ENCODE peak calls at places on chromosomes 7 and 10, in eight cellular contexts. One of them, this sample, is unnamed.

GRCh38 chr7:141208539-141208938 is 134.7 kb downstream of the TMEM178B start:
- DNase-seq in SW 1271: no peak
- DNase-seq in left colon: no peak
- DNase-seq in naive thymus-derived CD8-positive, alpha-beta T cell: no peak
- DNase-seq in naive B cell: no peak
- DNase-seq in activated CD4-positive, alpha-beta T cell treated with anti-CD3 and anti-CD28 coated beads for 24 hours: no peak
- DNase-seq in HTR-8/SVneo: no peak
- DNase-seq in epithelial cell of esophagus: peak; percentile 2
- DNase-seq in this sample: no peak

GRCh38 chr7:93977551-93977950 is 26.6 kb downstream of the BET1 start:
- DNase-seq in naive B cell: no peak
- DNase-seq in left colon: no peak
- DNase-seq in epithelial cell of esophagus: no peak
- DNase-seq in HTR-8/SVneo: no peak
- DNase-seq in activated CD4-positive, alpha-beta T cell treated with anti-CD3 and anti-CD28 coated beads for 24 hours: no peak
- DNase-seq in naive thymus-derived CD8-positive, alpha-beta T cell: no peak
- DNase-seq in SW 1271: no peak
- DNase-seq in this sample: no peak

GRCh38 chr7:25260862-25261454 is 32.7 kb upstream of the NPVF start:
- DNase-seq in epithelial cell of esophagus: peak; percentile 23
- DNase-seq in SW 1271: no peak
- DNase-seq in naive B cell: peak; percentile 10
- DNase-seq in activated CD4-positive, alpha-beta T cell treated with anti-CD3 and anti-CD28 coated beads for 24 hours: no peak
- DNase-seq in left colon: no peak
- DNase-seq in naive thymus-derived CD8-positive, alpha-beta T cell: no peak
- DNase-seq in HTR-8/SVneo: no peak
- DNase-seq in this sample: no peak

GRCh38 chr7:110522061-110522750 is 568.7 kb upstream of the LRRN3 start:
- DNase-seq in left colon: no peak
- DNase-seq in activated CD4-positive, alpha-beta T cell treated with anti-CD3 and anti-CD28 coated beads for 24 hours: no peak
- DNase-seq in HTR-8/SVneo: no peak
- DNase-seq in naive thymus-derived CD8-positive, alpha-beta T cell: no peak
- DNase-seq in naive B cell: no peak
- DNase-seq in epithelial cell of esophagus: no peak
- DNase-seq in SW 1271: no peak
- DNase-seq in this sample: no peak

GRCh38 chr7:123259759-123260158 is 60.0 kb upstream of the SLC13A1 start:
- DNase-seq in left colon: no peak
- DNase-seq in epithelial cell of esophagus: no peak
- DNase-seq in SW 1271: no peak
- DNase-seq in naive thymus-derived CD8-positive, alpha-beta T cell: no peak
- DNase-seq in naive B cell: no peak
- DNase-seq in HTR-8/SVneo: no peak
- DNase-seq in activated CD4-positive, alpha-beta T cell treated with anti-CD3 and anti-CD28 coated beads for 24 hours: no peak
- DNase-seq in this sample: no peak

GRCh38 chr7:107125475-107125874 is 43.3 kb upstream of the HBP1 start:
- DNase-seq in left colon: no peak
- DNase-seq in SW 1271: no peak
- DNase-seq in naive B cell: no peak
- DNase-seq in epithelial cell of esophagus: no peak
- DNase-seq in activated CD4-positive, alpha-beta T cell treated with anti-CD3 and anti-CD28 coated beads for 24 hours: no peak
- DNase-seq in HTR-8/SVneo: no peak
- DNase-seq in naive thymus-derived CD8-positive, alpha-beta T cell: no peak
- DNase-seq in this sample: no peak

GRCh38 chr7:148337166-148337565 is 253.4 kb upstream of the C7orf33 start:
- DNase-seq in naive B cell: no peak
- DNase-seq in activated CD4-positive, alpha-beta T cell treated with anti-CD3 and anti-CD28 coated beads for 24 hours: no peak
- DNase-seq in epithelial cell of esophagus: peak; percentile 42
- DNase-seq in naive thymus-derived CD8-positive, alpha-beta T cell: no peak
- DNase-seq in HTR-8/SVneo: no peak
- DNase-seq in left colon: peak; percentile 11
- DNase-seq in SW 1271: no peak
- DNase-seq in this sample: no peak

GRCh38 chr10:28135258-28135657 is 136.4 kb upstream of the ODAD2 start:
- DNase-seq in SW 1271: no peak
- DNase-seq in activated CD4-positive, alpha-beta T cell treated with anti-CD3 and anti-CD28 coated beads for 24 hours: no peak
- DNase-seq in left colon: no peak
- DNase-seq in naive thymus-derived CD8-positive, alpha-beta T cell: no peak
- DNase-seq in HTR-8/SVneo: no peak
- DNase-seq in naive B cell: no peak
- DNase-seq in epithelial cell of esophagus: peak; percentile 4
- DNase-seq in this sample: no peak

GRCh38 chr10:110864662-110865140 is 7.0 kb upstream of the PDCD4 start:
- DNase-seq in naive thymus-derived CD8-positive, alpha-beta T cell: no peak
- DNase-seq in naive B cell: peak; percentile 82
- DNase-seq in left colon: no peak
- DNase-seq in HTR-8/SVneo: no peak
- DNase-seq in SW 1271: no peak
- DNase-seq in epithelial cell of esophagus: no peak
- DNase-seq in activated CD4-positive, alpha-beta T cell treated with anti-CD3 and anti-CD28 coated beads for 24 hours: no peak
- DNase-seq in this sample: no peak

GRCh38 chr7:27198871-27199801 is 755 bp downstream of the HOXA13 start:
- DNase-seq in activated CD4-positive, alpha-beta T cell treated with anti-CD3 and anti-CD28 coated beads for 24 hours: no peak
- DNase-seq in left colon: peak; percentile 46
- DNase-seq in SW 1271: no peak
- DNase-seq in HTR-8/SVneo: no peak
- DNase-seq in naive thymus-derived CD8-positive, alpha-beta T cell: no peak
- DNase-seq in epithelial cell of esophagus: no peak
- DNase-seq in naive B cell: no peak
- DNase-seq in this sample: no peak

GRCh38 chr10:104427983-104428382 is 74.3 kb downstream of the CFAP58 start:
- DNase-seq in left colon: no peak
- DNase-seq in epithelial cell of esophagus: no peak
- DNase-seq in HTR-8/SVneo: no peak
- DNase-seq in naive thymus-derived CD8-positive, alpha-beta T cell: no peak
- DNase-seq in activated CD4-positive, alpha-beta T cell treated with anti-CD3 and anti-CD28 coated beads for 24 hours: no peak
- DNase-seq in naive B cell: no peak
- DNase-seq in SW 1271: no peak
- DNase-seq in this sample: no peak

GRCh38 chr10:31757374-31757773 is 171.3 kb downstream of the ARHGAP12 start:
- DNase-seq in SW 1271: no peak
- DNase-seq in HTR-8/SVneo: no peak
- DNase-seq in activated CD4-positive, alpha-beta T cell treated with anti-CD3 and anti-CD28 coated beads for 24 hours: no peak
- DNase-seq in naive thymus-derived CD8-positive, alpha-beta T cell: no peak
- DNase-seq in naive B cell: no peak
- DNase-seq in epithelial cell of esophagus: no peak
- DNase-seq in left colon: no peak
- DNase-seq in this sample: no peak

GRCh38 chr7:158415316-158415715 is 172.3 kb downstream of the PTPRN2 start:
- DNase-seq in HTR-8/SVneo: no peak
- DNase-seq in left colon: no peak
- DNase-seq in naive thymus-derived CD8-positive, alpha-beta T cell: no peak
- DNase-seq in epithelial cell of esophagus: no peak
- DNase-seq in SW 1271: no peak
- DNase-seq in naive B cell: no peak
- DNase-seq in activated CD4-positive, alpha-beta T cell treated with anti-CD3 and anti-CD28 coated beads for 24 hours: no peak
- DNase-seq in this sample: no peak